ENCODE peak calls at places on chromosomes 6 and 20, in seven cellular contexts. X is OCI-LY7, I is HCT116, L is MM.1S, D is hepatocyte, V is GM23248, U is GM23338. T is an unnamed sample. For H3K4me1 and H3K9me2, the result is how much of the 10 kb centered on the place peaks cover.

GRCh38 chr20:11271920-11272594 is 598.3 kb upstream of the JAG1 start:
- DNase-seq in X (no peak), V (no peak), D (no peak), I (no peak), L (no peak), U (no peak), T (no peak)

GRCh38 chr20:34110025-34111013 is 1.7 kb downstream of the EIF2S2 start:
- DNase-seq in V (peak), I (no peak), L (peak), U (no peak), X (peak), D (no peak), T (no peak)

GRCh38 chr6:18215436-18215835 is 48.9 kb downstream of the DEK start:
- DNase-seq in X (peak), D (no peak), L (no peak), V (no peak), I (no peak), U (no peak), T (no peak)

GRCh38 chr20:40945754-40946451 is 82.7 kb upstream of the TOP1 start:
- DNase-seq in X (peak), I (peak), U (peak), L (no peak), D (peak), V (peak), T (peak)

GRCh38 chr20:31355981-31356380 is 12.4 kb upstream of the DEFB118 start:
- DNase-seq in I (no peak), L (no peak), D (no peak), X (no peak), U (no peak), V (peak), T (peak)

GRCh38 chr6:104613416-104614001 is 246.2 kb downstream of the HACE1 start:
- DNase-seq in X (no peak), I (no peak), L (no peak), U (peak), V (no peak), D (no peak), T (no peak)

GRCh38 chr6:53752856-53753255 is 41.9 kb upstream of the LRRC1 start:
- DNase-seq in U (no peak), V (peak), L (no peak), X (no peak), D (no peak), I (no peak), T (peak)

GRCh38 chr6:139373154-139373927 is 1.1 kb downstream of the CITED2 start:
- DNase-seq in U (peak), V (peak), X (peak), I (no peak), D (peak), L (peak), T (peak)

GRCh38 chr20:24257171-24257570 is 212.3 kb upstream of the SYNDIG1 start:
- DNase-seq in U (no peak), D (no peak), L (no peak), I (no peak), X (no peak), V (peak), T (no peak)

GRCh38 chr20:17747431-17747846 is 47.7 kb downstream of the BANF2 start:
- DNase-seq in D (peak), I (peak), L (no peak), V (peak), U (no peak), X (no peak), T (peak)

GRCh38 chr6:41367700-41368099 is 32.3 kb downstream of the NCR2 start:
- DNase-seq in X (peak), U (peak), D (peak), V (peak), I (peak), L (no peak), T (peak)

GRCh38 chr6:41937881-41938574 is 3.6 kb downstream of the CCND3 start:
- DNase-seq in U (no peak), D (no peak), I (no peak), V (no peak), X (peak), L (no peak), T (no peak)

GRCh38 chr6:47047479-47048411 is 5.6 kb upstream of the ADGRF1 start:
- DNase-seq in D (peak), X (peak), L (peak), U (peak), V (peak), I (peak), T (peak)

GRCh38 chr6:31558631-31559500 is 11.5 kb downstream of the NFKBIL1 start:
- DNase-seq in D (no peak), L (no peak), V (peak), X (peak), U (no peak), I (no peak), T (no peak)

GRCh38 chr6:10855233-10855632 is 16.9 kb upstream of the MAK start:
- DNase-seq in D (no peak), V (no peak), U (peak), L (peak), I (no peak), X (peak), T (no peak)

GRCh38 chr6:56864171-56864616 is 90.7 kb upstream of the BEND6 start:
- DNase-seq in I (no peak), X (no peak), D (peak), L (no peak), V (no peak), U (no peak), T (peak)

GRCh38 chr20:54017846-54018245 is 52.5 kb downstream of the BCAS1 start:
- DNase-seq in I (no peak), D (no peak), L (peak), U (no peak), V (no peak), X (peak), T (no peak)

GRCh38 chr20:54011352-54011751 is 59.0 kb downstream of the BCAS1 start:
- DNase-seq in L (no peak), X (no peak), I (no peak), D (no peak), U (no peak), V (no peak), T (no peak)

GRCh38 chr20:54015496-54015895 is 54.9 kb downstream of the BCAS1 start:
- DNase-seq in U (no peak), D (no peak), L (no peak), X (no peak), V (no peak), I (no peak), T (no peak)

GRCh38 chr20:54013397-54013941 is 56.9 kb downstream of the BCAS1 start:
- DNase-seq in U (no peak), D (no peak), L (no peak), X (no peak), V (no peak), I (no peak), T (no peak)

DNA sequence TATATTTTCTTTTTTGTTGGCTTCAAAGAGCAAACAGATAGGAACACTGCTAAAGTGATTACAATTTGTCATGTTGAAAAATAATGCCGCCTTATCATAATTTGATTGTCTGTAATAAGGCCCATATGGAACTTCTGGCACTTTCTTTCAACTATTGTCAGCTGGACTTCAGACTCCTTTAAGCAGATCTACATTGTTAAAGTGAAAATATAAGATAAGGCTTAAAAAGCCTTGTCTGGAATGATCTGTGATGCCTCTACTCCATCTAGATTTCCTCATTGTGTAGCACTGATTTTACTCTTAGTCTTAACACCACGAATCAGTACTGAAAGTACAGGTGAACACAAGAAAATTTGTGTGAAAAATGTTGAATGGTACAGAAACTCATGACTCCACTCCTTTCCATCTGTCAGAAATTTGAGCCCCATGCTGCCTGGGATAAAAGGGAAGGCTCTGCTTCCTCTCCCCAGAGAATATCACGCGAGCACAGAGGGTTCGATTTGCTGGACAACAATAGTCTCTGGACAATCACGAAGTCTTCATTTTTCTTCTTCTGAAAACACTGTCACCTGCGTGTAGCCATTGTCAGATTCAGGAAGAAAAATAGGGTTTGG is 56.0 kb downstream of the BCAS1 start:
- DNase-seq in I (no peak), V (peak), X (no peak), U (no peak), D (no peak), L (no peak), T (no peak)
- H3K4me2 ChIP-seq in I (no peak), V (peak), X (no peak), U (no peak), D (no peak), L (no peak), T (no peak)

DNA sequence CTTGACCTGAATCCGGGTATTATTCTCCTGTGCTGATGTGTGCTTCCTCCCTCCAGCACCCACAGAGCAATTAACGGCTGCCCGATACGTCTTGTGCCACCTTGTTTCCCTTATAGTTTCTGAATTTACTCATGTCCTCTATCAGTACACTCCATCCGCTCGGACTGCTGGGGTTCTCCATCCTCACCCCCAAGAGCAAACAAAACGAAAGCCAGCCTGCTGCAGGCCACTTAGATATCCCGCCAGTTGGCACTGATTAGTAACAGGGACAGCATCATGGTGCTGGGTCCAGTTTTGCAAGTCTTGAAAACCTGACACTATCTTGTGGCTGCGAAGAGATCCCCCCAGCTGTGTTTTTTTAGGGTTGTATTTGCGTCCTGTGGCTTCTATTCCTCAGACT is 71.8 kb downstream of the SSR1 start:
- DNase-seq in X (no peak), L (no peak), U (no peak), I (no peak), V (no peak), D (no peak), T (no peak)
- H3K4me1 ChIP-seq in X (under half), L (under half), U (under half), I (half or more), V (under half), D (under half), T (under half)

DNA sequence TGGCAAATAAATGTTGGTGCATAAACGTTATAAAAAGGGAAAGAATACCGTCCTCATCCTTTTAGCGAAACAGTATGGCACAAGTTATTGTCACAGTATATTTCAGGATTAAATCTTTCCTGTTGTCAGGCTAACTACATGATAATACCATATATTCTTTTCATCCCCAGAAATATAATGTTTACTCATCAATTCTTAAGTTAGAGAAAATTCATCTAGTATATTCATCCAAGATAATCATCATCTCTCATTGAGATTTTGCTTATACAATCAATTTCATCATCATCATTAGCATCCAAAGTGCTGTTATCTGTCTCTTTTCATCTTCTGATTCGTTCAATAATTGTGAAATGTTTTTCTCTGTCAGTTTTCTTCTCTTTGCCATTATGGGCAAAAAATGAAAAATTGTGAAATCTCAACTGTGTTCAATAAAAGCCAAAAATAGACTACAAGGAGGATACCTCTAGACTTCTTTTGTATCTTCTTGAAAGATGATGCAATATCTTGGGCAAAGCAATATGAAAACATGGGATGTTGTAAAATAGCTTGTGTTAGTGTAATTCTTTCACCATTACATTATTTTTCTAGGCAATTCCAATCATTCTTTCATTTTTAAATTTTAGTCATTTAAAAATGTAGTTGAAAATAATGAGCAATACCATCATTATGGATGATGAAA is 2.6 kb downstream of the SPACA1 start:
- DNase-seq in L (no peak), U (no peak), V (peak), X (no peak), I (no peak), D (no peak), T (no peak)
- H3K9me2 ChIP-seq in L (under half), U (under half), V (under half), X (under half), I (under half), D (under half), T (under half)

DNA sequence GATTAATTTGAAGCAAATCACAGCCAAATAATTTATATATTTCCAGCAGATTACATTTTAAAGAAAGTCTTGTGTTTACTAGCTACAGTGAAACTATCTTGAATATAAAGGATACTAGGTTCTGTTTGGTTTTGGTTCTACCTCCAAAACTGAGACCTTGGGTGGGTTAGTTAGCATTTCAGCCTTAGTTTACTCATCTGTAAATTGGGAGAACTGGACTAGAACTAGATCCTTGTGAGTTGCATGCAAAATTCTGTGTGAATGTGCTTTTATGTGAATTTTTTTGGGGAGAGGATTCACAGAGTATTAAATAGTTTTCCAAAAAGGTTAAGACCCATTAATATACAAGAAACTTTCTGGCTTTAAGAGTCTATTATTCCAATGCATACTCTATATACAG is 4.1 kb downstream of the GMNN start:
- DNase-seq in U (no peak), L (no peak), X (no peak), V (no peak), I (no peak), D (no peak), T (no peak)
- H3K4me2 ChIP-seq in U (no peak), L (no peak), X (peak), V (no peak), I (no peak), D (peak), T (peak)

GRCh38 chr20:63741354-63741675 is 1.7 kb downstream of the SLC2A4RG start:
- DNase-seq in X (no peak), U (no peak), D (no peak), V (no peak), L (no peak), I (no peak), T (no peak)
- H3K4me1 ChIP-seq in X (under half), U (under half), D (under half), V (under half), L (under half), I (under half), T (under half)

GRCh38 chr6:20413826-20414225 is 12.1 kb downstream of the E2F3 start:
- DNase-seq in X (no peak), L (no peak), D (no peak), U (no peak), I (no peak), V (no peak), T (no peak)
- H3K9me2 ChIP-seq in X (under half), L (under half), D (under half), U (under half), I (under half), V (under half), T (under half)

T was measured in PC-3.